ENCODE peak calls at places on chromosomes 12 and 14, in five cellular contexts. L, O, Z, B and J are unnamed samples.

GRCh38 chr12:43169115-43169681 is 382.8 kb downstream of the ADAMTS20 start:
- DNase-seq in O (no peak), L (no peak), B (no peak), Z (no peak), J (no peak)

GRCh38 chr12:1013618-1014489 is 22.8 kb downstream of the ERC1 start:
- DNase-seq in L (no peak), B (no peak), Z (no peak), O (no peak), J (no peak)

GRCh38 chr12:130014485-130014807 is 110.6 kb upstream of the TMEM132D start:
- DNase-seq in Z (no peak), O (peak; percentile 15), L (no peak), B (no peak), J (no peak)

GRCh38 chr14:68178282-68178681 is 358.7 kb downstream of the RAD51B start:
- DNase-seq in B (no peak), Z (no peak), O (no peak), L (no peak), J (no peak)

GRCh38 chr14:95127531-95127911 is 29.8 kb downstream of the DICER1 start:
- DNase-seq in Z (no peak), L (no peak), B (no peak), O (no peak), J (no peak)

GRCh38 chr12:113161415-113162016 is 12.0 kb downstream of the CFAP73 start:
- DNase-seq in L (peak; percentile 40), Z (peak; percentile 52), B (no peak), O (peak; percentile 68), J (no peak)

GRCh38 chr12:80186727-80187217 is 87.4 kb downstream of the OTOGL start:
- DNase-seq in Z (no peak), B (peak; percentile 67), O (peak; percentile 62), L (peak; percentile 43), J (peak; percentile 74)

GRCh38 chr12:6229224-6229748 is 29.1 kb downstream of the CD9 start:
- DNase-seq in B (no peak), L (no peak), Z (no peak), O (no peak), J (peak; percentile 94)